ENCODE peak calls at places on chromosomes 12 and 14, in four cellular contexts. One of them, this sample, is unnamed.
A peak's percentile ranks its signal among the peaks of the same experiment; 100 is the strongest.

GRCh38 chr12:33427071-33427470 is 12.5 kb downstream of the SYT10 start:
- DNase-seq in neuronal stem cell: no peak
- DNase-seq in H9: peak; percentile 52
- DNase-seq in mesendoderm: peak; percentile 85
- DNase-seq in this sample: no peak

GRCh38 chr12:55696796-55697462 is 10.8 kb downstream of the ITGA7 start:
- DNase-seq in neuronal stem cell: no peak
- DNase-seq in H9: no peak
- DNase-seq in mesendoderm: no peak
- DNase-seq in this sample: no peak

GRCh38 chr14:51069065-51069464 is 25.8 kb downstream of the TRIM9 start:
- DNase-seq in neuronal stem cell: no peak
- DNase-seq in H9: no peak
- DNase-seq in mesendoderm: peak; percentile 7
- DNase-seq in this sample: peak; percentile 7

GRCh38 chr12:29742646-29743045 is 41.1 kb downstream of the TMTC1 start:
- DNase-seq in neuronal stem cell: no peak
- DNase-seq in H9: no peak
- DNase-seq in mesendoderm: no peak
- DNase-seq in this sample: no peak

GRCh38 chr12:109140560-109140959 is 24.2 kb downstream of the ACACB start:
- DNase-seq in neuronal stem cell: no peak
- DNase-seq in H9: no peak
- DNase-seq in mesendoderm: no peak
- DNase-seq in this sample: no peak

GRCh38 chr12:122726056-122726558 is 4.5 kb downstream of the HCAR1 start:
- DNase-seq in neuronal stem cell: no peak
- DNase-seq in H9: peak; percentile 45
- DNase-seq in mesendoderm: peak; percentile 92
- DNase-seq in this sample: no peak

GRCh38 chr14:65186951-65187350 is 84.6 kb upstream of the MAX start:
- DNase-seq in neuronal stem cell: no peak
- DNase-seq in H9: no peak
- DNase-seq in mesendoderm: no peak
- DNase-seq in this sample: no peak

GRCh38 chr12:67086116-67086515 is 183.0 kb upstream of the CAND1 start:
- DNase-seq in neuronal stem cell: no peak
- DNase-seq in H9: no peak
- DNase-seq in mesendoderm: no peak
- DNase-seq in this sample: no peak

GRCh38 chr12:3604750-3605638 is 114.0 kb downstream of the PRMT8 start:
- DNase-seq in neuronal stem cell: no peak
- DNase-seq in H9: peak; percentile 74
- DNase-seq in mesendoderm: peak; percentile 58
- DNase-seq in this sample: no peak

GRCh38 chr12:67651380-67651695 is 2.8 kb downstream of the DYRK2 start:
- DNase-seq in neuronal stem cell: no peak
- DNase-seq in H9: no peak
- DNase-seq in mesendoderm: peak; percentile 35
- DNase-seq in this sample: peak; percentile 57

GRCh38 chr12:110135012-110135411 is 10.9 kb downstream of the IFT81 start:
- DNase-seq in neuronal stem cell: no peak
- DNase-seq in H9: no peak
- DNase-seq in mesendoderm: no peak
- DNase-seq in this sample: peak; percentile 73

GRCh38 chr14:42140001-42140400 is 533.3 kb downstream of the LRFN5 start:
- DNase-seq in neuronal stem cell: no peak
- DNase-seq in H9: no peak
- DNase-seq in mesendoderm: no peak
- DNase-seq in this sample: peak; percentile 12

GRCh38 chr12:115473257-115473956 is 789.4 kb upstream of the TBX3 start:
- DNase-seq in neuronal stem cell: no peak
- DNase-seq in H9: no peak
- DNase-seq in mesendoderm: no peak
- DNase-seq in this sample: no peak

GRCh38 chr14:104974146-104974541 is 4.0 kb downstream of the AHNAK2 start:
- DNase-seq in neuronal stem cell: no peak
- DNase-seq in H9: no peak
- DNase-seq in mesendoderm: no peak
- DNase-seq in this sample: no peak

GRCh38 chr12:93622485-93622884 is 50.0 kb downstream of the SOCS2 start:
- DNase-seq in neuronal stem cell: no peak
- DNase-seq in H9: no peak
- DNase-seq in mesendoderm: no peak
- DNase-seq in this sample: no peak
- H4K8ac ChIP-seq in neuronal stem cell: no peak overlapping the region
- H4K8ac ChIP-seq in H9: no peak overlapping the region
- H4K8ac ChIP-seq in mesendoderm: no peak overlapping the region
- H4K8ac ChIP-seq in this sample: no peak overlapping the region

GRCh38 chr14:67418368-67419174 is 6.6 kb upstream of the PLEK2 start:
- DNase-seq in neuronal stem cell: no peak
- DNase-seq in H9: no peak
- DNase-seq in mesendoderm: no peak
- DNase-seq in this sample: no peak
- H4K8ac ChIP-seq in neuronal stem cell: no peak overlapping the region
- H4K8ac ChIP-seq in H9: no peak overlapping the region
- H4K8ac ChIP-seq in mesendoderm: no peak overlapping the region
- H4K8ac ChIP-seq in this sample: no peak overlapping the region

GRCh38 chr12:12081836-12082497 is 11.2 kb downstream of the BCL2L14 start:
- DNase-seq in neuronal stem cell: peak; percentile 20
- DNase-seq in H9: peak; percentile 45
- DNase-seq in mesendoderm: peak; percentile 74
- DNase-seq in this sample: peak; percentile 77
- H4K8ac ChIP-seq in neuronal stem cell: no peak overlapping the region
- H4K8ac ChIP-seq in H9: no peak overlapping the region
- H4K8ac ChIP-seq in mesendoderm: no peak overlapping the region
- H4K8ac ChIP-seq in this sample: peak overlapping the region; percentile 83

GRCh38 chr14:99961826-99962518 is 103.2 kb upstream of the EVL start:
- DNase-seq in neuronal stem cell: no peak
- DNase-seq in H9: peak; percentile 79
- DNase-seq in mesendoderm: no peak
- DNase-seq in this sample: no peak
- H4K8ac ChIP-seq in neuronal stem cell: no peak overlapping the region
- H4K8ac ChIP-seq in H9: no peak overlapping the region
- H4K8ac ChIP-seq in mesendoderm: no peak overlapping the region
- H4K8ac ChIP-seq in this sample: no peak overlapping the region

GRCh38 chr12:64010069-64010686 is 165.7 kb downstream of the SRGAP1 start:
- DNase-seq in neuronal stem cell: no peak
- DNase-seq in H9: no peak
- DNase-seq in mesendoderm: no peak
- DNase-seq in this sample: peak; percentile 92
- H4K8ac ChIP-seq in neuronal stem cell: no peak overlapping the region
- H4K8ac ChIP-seq in H9: no peak overlapping the region
- H4K8ac ChIP-seq in mesendoderm: no peak overlapping the region
- H4K8ac ChIP-seq in this sample: peak overlapping the region; percentile 57

DNA sequence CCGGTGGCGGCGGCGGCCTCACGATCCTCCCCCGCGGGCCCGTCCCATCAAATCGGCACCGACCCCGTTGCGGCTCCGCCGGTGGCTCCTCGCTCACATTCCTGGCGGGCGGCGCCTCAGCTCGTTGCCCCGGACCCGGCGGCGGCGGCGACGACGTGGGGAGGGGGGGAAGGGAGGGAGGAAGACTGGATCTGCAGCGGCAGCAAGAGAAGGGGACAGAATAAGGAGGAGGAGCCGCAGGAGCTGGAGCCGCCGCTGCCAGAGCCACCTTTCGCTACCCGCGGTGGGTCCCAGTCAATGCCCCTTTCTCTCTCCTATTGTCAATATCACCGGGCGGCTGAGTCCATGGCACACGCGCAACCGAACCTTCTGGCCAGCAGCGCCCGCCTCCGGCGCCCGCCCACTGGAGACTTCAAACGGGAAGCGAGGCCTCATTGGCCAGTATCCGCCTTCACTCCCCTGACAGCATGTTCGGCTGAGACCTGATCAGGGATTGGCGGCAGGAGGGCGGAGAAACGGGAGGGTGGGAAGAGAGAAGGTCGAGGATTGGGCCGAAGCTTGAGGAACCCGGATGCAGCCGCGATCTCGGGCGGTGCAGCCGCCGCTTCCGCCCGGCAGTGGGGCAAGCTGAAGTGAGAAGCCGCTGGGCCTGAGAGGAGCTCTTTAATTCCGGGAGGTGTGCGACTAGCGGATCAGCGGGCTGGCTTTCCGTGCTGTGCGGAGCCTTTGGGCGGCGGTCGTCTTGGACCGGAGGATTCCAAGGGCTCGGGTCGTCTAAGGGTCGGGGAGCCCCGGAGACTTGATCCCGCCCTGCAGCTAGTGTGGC is at the start of gene PPP2R5E:
- DNase-seq in neuronal stem cell: peak; percentile 99
- DNase-seq in H9: peak; percentile 99
- DNase-seq in mesendoderm: peak; percentile 100
- DNase-seq in this sample: peak; percentile 99
- H4K8ac ChIP-seq in neuronal stem cell: peak within 1 kb of the TSS; percentile 92
- H4K8ac ChIP-seq in H9: no peak within 1 kb of the TSS
- H4K8ac ChIP-seq in mesendoderm: no peak within 1 kb of the TSS
- H4K8ac ChIP-seq in this sample: peak within 1 kb of the TSS; percentile 96

DNA sequence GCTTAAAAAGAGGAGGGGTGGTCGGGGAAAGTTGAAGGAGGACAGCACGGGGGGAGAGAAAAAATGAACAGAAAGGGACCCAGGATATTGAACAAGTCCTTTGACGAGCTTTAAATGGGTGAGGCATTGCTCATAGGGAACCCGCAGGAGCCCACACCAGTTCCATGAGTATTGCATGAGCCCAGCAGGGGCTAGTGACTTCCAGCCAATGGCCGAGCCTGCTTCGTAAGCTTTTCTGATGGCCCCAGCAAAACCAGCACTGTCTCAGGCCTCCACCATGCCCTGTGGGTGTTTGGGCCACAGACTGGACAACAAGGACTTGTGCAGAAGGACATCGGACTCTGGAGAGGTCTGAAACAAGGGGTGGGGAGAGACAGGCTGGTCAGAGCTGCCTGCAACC is 109.5 kb downstream of the ZFP36L1 start:
- DNase-seq in neuronal stem cell: no peak
- DNase-seq in H9: no peak
- DNase-seq in mesendoderm: no peak
- DNase-seq in this sample: no peak
- H4K8ac ChIP-seq in neuronal stem cell: no peak overlapping the region
- H4K8ac ChIP-seq in H9: no peak overlapping the region
- H4K8ac ChIP-seq in mesendoderm: no peak overlapping the region
- H4K8ac ChIP-seq in this sample: peak overlapping the region; percentile 77

DNA sequence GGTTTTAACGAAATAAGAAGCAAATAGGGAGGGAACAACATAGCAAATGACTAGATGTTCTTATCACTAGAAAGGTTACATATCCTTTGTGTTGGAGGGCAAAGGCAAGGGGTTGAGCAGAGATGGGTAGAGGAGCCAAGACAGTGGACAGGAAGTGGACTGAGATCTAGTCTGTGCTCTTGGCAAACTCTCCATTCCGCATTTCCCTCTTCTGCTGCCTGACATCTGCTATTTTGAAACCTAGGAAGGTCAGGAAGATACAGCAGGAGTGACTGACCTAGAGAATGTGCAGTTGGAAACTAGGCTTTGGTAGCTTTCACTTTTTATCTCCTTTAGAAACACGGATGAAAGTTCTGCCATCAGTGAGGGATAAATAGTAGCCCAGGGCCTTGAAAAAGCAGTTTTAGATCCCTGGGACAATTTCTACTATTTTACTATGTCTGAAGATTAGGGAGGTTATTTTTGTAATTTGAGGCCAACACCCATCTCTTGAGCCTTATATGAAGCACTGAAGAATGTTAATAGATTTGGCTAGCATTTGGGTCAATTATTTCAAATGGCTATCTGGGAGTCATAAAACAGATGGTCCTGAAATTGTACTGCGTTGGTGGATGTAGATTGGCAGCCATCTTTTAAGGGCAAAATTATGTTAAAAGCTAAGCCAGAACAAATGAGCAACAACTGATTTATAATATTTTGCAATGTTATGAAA is 410.3 kb downstream of the PCNX1 start:
- DNase-seq in neuronal stem cell: no peak
- DNase-seq in H9: no peak
- DNase-seq in mesendoderm: no peak
- DNase-seq in this sample: no peak
- H4K8ac ChIP-seq in neuronal stem cell: no peak overlapping the region
- H4K8ac ChIP-seq in H9: no peak overlapping the region
- H4K8ac ChIP-seq in mesendoderm: no peak overlapping the region
- H4K8ac ChIP-seq in this sample: no peak overlapping the region

GRCh38 chr12:118376089-118377004 is at the start of gene SUDS3:
- DNase-seq in neuronal stem cell: peak; percentile 90
- DNase-seq in H9: peak; percentile 95
- DNase-seq in mesendoderm: peak; percentile 86
- DNase-seq in this sample: peak; percentile 78
- H4K8ac ChIP-seq in neuronal stem cell: peak within 1 kb of the TSS; percentile 77
- H4K8ac ChIP-seq in H9: no peak within 1 kb of the TSS
- H4K8ac ChIP-seq in mesendoderm: no peak within 1 kb of the TSS
- H4K8ac ChIP-seq in this sample: peak within 1 kb of the TSS; percentile 93

This sample was measured in mesenchymal stem cell.